ENCODE peak calls at places on chromosomes 13 and 19, in five cellular contexts. One of them, this sample, is unnamed.

GRCh38 chr13:44884076-44884729 is 105.1 kb downstream of the NUFIP1 start:
- DNase-seq in neural crest cell: no peak
- DNase-seq in mucosa of descending colon: no peak
- DNase-seq in AG04450: no peak
- DNase-seq in ascending aorta: peak
- DNase-seq in this sample: no peak

GRCh38 chr19:2477732-2478191 is 1.8 kb downstream of the GADD45B start:
- DNase-seq in neural crest cell: no peak
- DNase-seq in ascending aorta: no peak
- DNase-seq in mucosa of descending colon: peak
- DNase-seq in AG04450: no peak
- DNase-seq in this sample: peak

GRCh38 chr13:112066624-112067004 is 335 bp upstream of the SOX1 start:
- DNase-seq in mucosa of descending colon: no peak
- DNase-seq in neural crest cell: peak
- DNase-seq in AG04450: no peak
- DNase-seq in ascending aorta: no peak
- DNase-seq in this sample: no peak

GRCh38 chr19:10516671-10517286 is 468 bp downstream of the S1PR5 start:
- DNase-seq in mucosa of descending colon: no peak
- DNase-seq in neural crest cell: no peak
- DNase-seq in AG04450: no peak
- DNase-seq in ascending aorta: no peak
- DNase-seq in this sample: no peak

GRCh38 chr13:107376393-107377085 is 808.6 kb upstream of the ARGLU1 start:
- DNase-seq in neural crest cell: no peak
- DNase-seq in mucosa of descending colon: no peak
- DNase-seq in AG04450: no peak
- DNase-seq in ascending aorta: no peak
- DNase-seq in this sample: no peak

GRCh38 chr13:105414639-105415038 is 1120.8 kb downstream of the EFNB2 start:
- DNase-seq in mucosa of descending colon: no peak
- DNase-seq in AG04450: no peak
- DNase-seq in ascending aorta: no peak
- DNase-seq in neural crest cell: no peak
- DNase-seq in this sample: no peak

GRCh38 chr19:22914646-22915045 is 82.6 kb downstream of the ZNF723 start:
- DNase-seq in AG04450: no peak
- DNase-seq in mucosa of descending colon: no peak
- DNase-seq in ascending aorta: no peak
- DNase-seq in neural crest cell: no peak
- DNase-seq in this sample: no peak

GRCh38 chr19:45526143-45526542 is 18.9 kb downstream of the VASP start:
- DNase-seq in ascending aorta: no peak
- DNase-seq in neural crest cell: peak
- DNase-seq in AG04450: no peak
- DNase-seq in mucosa of descending colon: peak
- DNase-seq in this sample: no peak

GRCh38 chr19:50300814-50301606 is 28.2 kb downstream of the KCNC3 start:
- DNase-seq in ascending aorta: no peak
- DNase-seq in mucosa of descending colon: no peak
- DNase-seq in neural crest cell: no peak
- DNase-seq in AG04450: peak
- DNase-seq in this sample: no peak

GRCh38 chr19:45448887-45449299 is 18.9 kb upstream of the FOSB start:
- DNase-seq in AG04450: no peak
- DNase-seq in ascending aorta: no peak
- DNase-seq in mucosa of descending colon: no peak
- DNase-seq in neural crest cell: no peak
- DNase-seq in this sample: no peak

GRCh38 chr13:94411747-94412146 is 67.7 kb downstream of the DCT start:
- DNase-seq in ascending aorta: no peak
- DNase-seq in neural crest cell: no peak
- DNase-seq in mucosa of descending colon: no peak
- DNase-seq in AG04450: no peak
- DNase-seq in this sample: no peak

GRCh38 chr13:31638577-31638976 is 100.7 kb upstream of the RXFP2 start:
- DNase-seq in neural crest cell: no peak
- DNase-seq in mucosa of descending colon: no peak
- DNase-seq in ascending aorta: no peak
- DNase-seq in AG04450: peak
- DNase-seq in this sample: no peak

GRCh38 chr19:35789978-35790944 is 14.9 kb downstream of the ARHGAP33 start:
- DNase-seq in AG04450: no peak
- DNase-seq in mucosa of descending colon: no peak
- DNase-seq in ascending aorta: no peak
- DNase-seq in neural crest cell: no peak
- DNase-seq in this sample: no peak

GRCh38 chr13:60143775-60144174 is 20.0 kb downstream of the DIAPH3 start:
- DNase-seq in mucosa of descending colon: no peak
- DNase-seq in neural crest cell: no peak
- DNase-seq in AG04450: no peak
- DNase-seq in ascending aorta: no peak
- DNase-seq in this sample: no peak

GRCh38 chr19:55229789-55230182 is 1.2 kb upstream of the TMEM86B start:
- DNase-seq in ascending aorta: no peak
- DNase-seq in mucosa of descending colon: peak
- DNase-seq in AG04450: no peak
- DNase-seq in neural crest cell: no peak
- DNase-seq in this sample: no peak

DNA sequence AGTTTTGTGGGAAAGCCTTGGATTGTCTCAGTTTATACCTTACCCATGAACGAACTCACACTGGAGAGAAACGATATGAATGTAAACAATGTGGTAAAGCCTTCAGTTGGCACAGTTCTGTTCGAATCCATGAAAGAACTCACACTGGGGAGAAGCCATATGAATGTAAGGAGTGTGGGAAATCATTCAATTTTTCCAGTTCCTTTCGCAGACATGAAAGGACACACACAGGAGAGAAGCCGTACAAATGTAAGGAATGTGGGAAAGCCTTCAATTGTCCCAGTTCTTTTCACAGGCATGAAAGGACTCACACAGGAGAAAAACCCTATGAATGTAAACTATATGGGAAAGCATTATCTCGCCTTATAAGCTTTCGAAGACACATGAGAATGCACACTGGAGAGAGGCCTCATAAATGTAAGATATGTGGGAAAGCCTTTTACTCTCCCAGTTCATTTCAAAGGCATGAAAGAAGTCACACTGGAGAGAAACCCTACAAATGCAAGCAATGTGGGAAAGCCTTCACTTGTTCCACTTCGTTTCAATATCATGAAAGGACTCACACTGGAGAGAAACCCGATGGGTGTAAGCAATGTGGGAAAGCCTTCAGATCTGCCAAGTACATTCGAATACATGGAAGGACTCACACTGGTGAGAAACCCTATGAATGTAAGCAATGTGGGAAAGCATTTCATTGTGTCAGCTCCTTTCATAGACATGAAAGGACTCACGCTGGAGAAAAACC is 7.5 kb upstream of the ZNF440 start:
- DNase-seq in AG04450: no peak
- DNase-seq in neural crest cell: no peak
- DNase-seq in mucosa of descending colon: no peak
- DNase-seq in ascending aorta: no peak
- DNase-seq in this sample: no peak
- TF ChIP-seq CTCF in AG04450: no peak
- TF ChIP-seq CTCF in neural crest cell: no peak
- TF ChIP-seq CTCF in mucosa of descending colon: no peak
- TF ChIP-seq CTCF in ascending aorta: no peak
- TF ChIP-seq CTCF in this sample: no peak

GRCh38 chr13:39284801-39285388 is 246.6 kb downstream of the NHLRC3 start:
- DNase-seq in mucosa of descending colon: no peak
- DNase-seq in ascending aorta: no peak
- DNase-seq in neural crest cell: no peak
- DNase-seq in AG04450: no peak
- DNase-seq in this sample: no peak
- TF ChIP-seq CTCF in mucosa of descending colon: no peak
- TF ChIP-seq CTCF in ascending aorta: no peak
- TF ChIP-seq CTCF in neural crest cell: no peak
- TF ChIP-seq CTCF in AG04450: peak
- TF ChIP-seq CTCF in this sample: no peak

GRCh38 chr13:99703908-99704307 is 202.6 kb downstream of the TM9SF2 start:
- DNase-seq in AG04450: no peak
- DNase-seq in mucosa of descending colon: no peak
- DNase-seq in ascending aorta: no peak
- DNase-seq in neural crest cell: no peak
- DNase-seq in this sample: no peak

GRCh38 chr13:99698816-99699099 is 197.5 kb downstream of the TM9SF2 start:
- DNase-seq in neural crest cell: no peak
- DNase-seq in mucosa of descending colon: no peak
- DNase-seq in ascending aorta: no peak
- DNase-seq in AG04450: no peak
- DNase-seq in this sample: no peak

GRCh38 chr13:99704390-99704789 is 203.1 kb downstream of the TM9SF2 start:
- DNase-seq in mucosa of descending colon: no peak
- DNase-seq in AG04450: no peak
- DNase-seq in neural crest cell: no peak
- DNase-seq in ascending aorta: no peak
- DNase-seq in this sample: no peak

GRCh38 chr13:99700468-99700867 is 199.2 kb downstream of the TM9SF2 start:
- DNase-seq in neural crest cell: no peak
- DNase-seq in AG04450: no peak
- DNase-seq in ascending aorta: no peak
- DNase-seq in mucosa of descending colon: no peak
- DNase-seq in this sample: no peak

DNA sequence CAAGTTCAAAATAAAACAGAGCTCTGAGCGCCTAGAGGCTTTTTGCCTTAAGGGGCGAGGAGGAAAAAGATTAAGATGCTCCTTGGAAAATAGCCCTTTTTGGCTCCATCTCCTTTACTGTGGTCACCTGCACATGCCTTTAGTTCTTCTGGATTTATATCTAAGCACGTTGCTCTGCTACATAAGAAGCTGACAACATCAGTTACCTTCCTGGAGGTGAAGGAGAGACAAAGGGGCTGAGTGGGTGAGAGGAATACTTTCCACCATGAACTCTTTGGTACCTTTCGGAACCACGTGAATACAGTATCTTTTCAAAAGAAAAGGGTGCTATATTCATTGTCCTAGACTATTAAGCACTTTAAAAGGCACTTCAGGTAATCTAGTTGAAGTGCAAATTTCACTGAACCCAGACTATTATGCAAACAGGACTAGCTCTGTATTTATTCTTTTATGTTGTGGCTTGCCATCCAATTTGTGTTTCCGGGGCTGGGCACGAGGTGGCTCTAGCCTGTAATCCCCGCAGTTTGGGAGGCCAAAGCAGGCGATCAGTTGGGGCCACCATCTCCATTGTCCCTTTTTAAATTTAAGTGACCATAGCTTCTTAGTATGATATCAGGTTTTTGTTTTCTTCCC is 201.5 kb downstream of the TM9SF2 start:
- DNase-seq in neural crest cell: no peak
- DNase-seq in AG04450: no peak
- DNase-seq in mucosa of descending colon: no peak
- DNase-seq in ascending aorta: no peak
- DNase-seq in this sample: no peak
- TF ChIP-seq CTCF in neural crest cell: no peak
- TF ChIP-seq CTCF in AG04450: no peak
- TF ChIP-seq CTCF in mucosa of descending colon: no peak
- TF ChIP-seq CTCF in ascending aorta: no peak
- TF ChIP-seq CTCF in this sample: no peak

GRCh38 chr13:21670883-21671792 is at the start of gene FGF9:
- DNase-seq in mucosa of descending colon: peak
- DNase-seq in AG04450: no peak
- DNase-seq in ascending aorta: peak
- DNase-seq in neural crest cell: peak
- DNase-seq in this sample: peak

GRCh38 chr13:21672811-21673591 is 2.1 kb downstream of the FGF9 start:
- DNase-seq in ascending aorta: no peak
- DNase-seq in AG04450: no peak
- DNase-seq in neural crest cell: no peak
- DNase-seq in mucosa of descending colon: no peak
- DNase-seq in this sample: no peak

GRCh38 chr13:21668665-21669599 is 1.9 kb upstream of the FGF9 start:
- DNase-seq in mucosa of descending colon: peak
- DNase-seq in neural crest cell: peak
- DNase-seq in AG04450: no peak
- DNase-seq in ascending aorta: no peak
- DNase-seq in this sample: peak

GRCh38 chr13:21671793-21672680 is 1.2 kb downstream of the FGF9 start:
- DNase-seq in ascending aorta: no peak
- DNase-seq in AG04450: no peak
- DNase-seq in neural crest cell: no peak
- DNase-seq in mucosa of descending colon: no peak
- DNase-seq in this sample: no peak

GRCh38 chr13:21670006-21670882 is 629 bp upstream of the FGF9 start:
- DNase-seq in neural crest cell: peak
- DNase-seq in AG04450: no peak
- DNase-seq in ascending aorta: no peak
- DNase-seq in mucosa of descending colon: peak
- DNase-seq in this sample: peak
- TF ChIP-seq CTCF in neural crest cell: peak
- TF ChIP-seq CTCF in AG04450: peak
- TF ChIP-seq CTCF in ascending aorta: no peak
- TF ChIP-seq CTCF in mucosa of descending colon: no peak
- TF ChIP-seq CTCF in this sample: no peak

DNA sequence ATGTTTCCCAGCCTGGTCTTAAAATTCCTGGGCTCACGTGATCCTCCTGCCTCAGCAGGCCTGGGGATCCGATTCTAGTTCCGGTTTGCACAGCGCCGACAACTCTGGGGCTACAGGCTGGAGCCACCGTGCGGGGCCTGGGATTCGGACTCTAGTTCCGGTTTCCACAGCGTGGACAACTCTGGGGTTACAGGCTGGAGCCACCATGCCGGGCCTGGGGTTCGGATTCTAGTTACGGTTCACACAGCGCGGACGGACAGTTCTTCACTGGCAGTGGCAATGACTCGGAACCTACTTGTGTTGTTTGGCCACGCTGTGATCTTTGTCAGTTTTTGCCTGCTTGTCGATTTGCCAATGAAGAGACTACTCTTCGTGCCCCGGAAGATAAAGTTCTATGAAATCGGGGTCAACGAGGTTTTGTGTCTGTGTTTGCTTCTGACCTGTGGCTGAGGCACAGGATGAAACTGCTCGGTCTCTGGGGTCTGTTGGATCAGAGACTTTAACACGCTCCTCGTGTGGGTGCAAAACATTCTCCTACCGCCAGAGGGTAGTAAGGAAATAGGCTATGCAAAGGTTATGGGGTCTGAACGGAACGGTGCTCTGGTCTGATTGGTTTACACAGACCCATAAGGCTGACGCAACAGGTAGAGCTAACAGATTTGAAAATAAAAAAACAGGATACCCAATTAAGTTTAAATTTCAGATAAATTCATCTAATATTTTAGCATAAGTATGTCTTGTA is 12.1 kb upstream of the ZSCAN1 start:
- DNase-seq in AG04450: no peak
- DNase-seq in mucosa of descending colon: no peak
- DNase-seq in ascending aorta: peak
- DNase-seq in neural crest cell: peak
- DNase-seq in this sample: no peak
- TF ChIP-seq CTCF in AG04450: peak
- TF ChIP-seq CTCF in mucosa of descending colon: no peak
- TF ChIP-seq CTCF in ascending aorta: peak
- TF ChIP-seq CTCF in neural crest cell: peak
- TF ChIP-seq CTCF in this sample: no peak